ENCODE peak calls at places on chromosomes 3 and 15, in ten cellular contexts. G, M, X, Y, W, R, V, U, H and E are unnamed samples.

GRCh38 chr15:73130830-73131229 is 78.6 kb downstream of the NEO1 start:
- DNase-seq in G (no peak), M (no peak), V (no peak), U (no peak), H (no peak), W (no peak), X (no peak), Y (no peak), R (no peak), E (no peak)

GRCh38 chr15:33968224-33968623 is at the start of gene CHRM5:
- DNase-seq in U (no peak), X (no peak), G (no peak), R (no peak), H (no peak), V (no peak), Y (no peak), M (no peak), W (no peak), E (no peak)

GRCh38 chr15:90465140-90465929 is 64.4 kb upstream of the CRTC3 start:
- DNase-seq in X (no peak), Y (no peak), G (peak), H (no peak), W (no peak), M (no peak), R (no peak), U (no peak), V (no peak), E (no peak)

GRCh38 chr3:134898315-134898714 is 103.3 kb downstream of the EPHB1 start:
- DNase-seq in Y (no peak), W (no peak), X (no peak), U (no peak), V (no peak), H (no peak), M (no peak), G (no peak), R (no peak), E (no peak)

GRCh38 chr15:28876131-28876844 is 9.5 kb upstream of the APBA2 start:
- DNase-seq in W (no peak), R (no peak), M (no peak), G (no peak), X (no peak), V (no peak), Y (no peak), H (no peak), U (no peak), E (no peak)

GRCh38 chr3:113496924-113497323 is 18.0 kb downstream of the SPICE1 start:
- DNase-seq in V (no peak), Y (no peak), M (no peak), G (peak), W (no peak), X (no peak), U (no peak), H (no peak), R (no peak), E (no peak)

GRCh38 chr3:112734718-112735350 is 93.9 kb upstream of the CCDC80 start:
- DNase-seq in W (peak), R (peak), V (peak), G (peak), M (peak), X (peak), H (peak), U (no peak), Y (peak), E (peak)

GRCh38 chr3:9351709-9352126 is 11.1 kb upstream of the THUMPD3 start:
- DNase-seq in W (no peak), V (no peak), G (no peak), H (no peak), M (no peak), Y (no peak), R (no peak), X (no peak), U (no peak), E (no peak)

GRCh38 chr3:137514853-137515252 is 249.3 kb upstream of the SOX14 start:
- DNase-seq in U (no peak), G (no peak), X (no peak), M (no peak), R (no peak), V (no peak), W (no peak), H (no peak), Y (no peak), E (no peak)

GRCh38 chr3:15317164-15317477 is 15.3 kb downstream of the SH3BP5 start:
- DNase-seq in V (peak), X (peak), M (peak), G (peak), R (no peak), Y (no peak), W (no peak), H (no peak), U (no peak), E (no peak)

GRCh38 chr15:50562735-50563640 is 16.5 kb upstream of the USP50 start:
- DNase-seq in U (no peak), H (no peak), M (no peak), V (no peak), W (no peak), R (no peak), Y (no peak), X (no peak), G (peak), E (no peak)

GRCh38 chr3:167564612-167565011 is 89.1 kb downstream of the WDR49 start:
- DNase-seq in U (no peak), Y (no peak), R (no peak), G (no peak), M (no peak), H (no peak), X (no peak), W (no peak), V (no peak), E (no peak)

GRCh38 chr3:123620338-123620737 is 35.5 kb upstream of the HACD2 start:
- DNase-seq in W (no peak), R (no peak), M (no peak), Y (no peak), H (no peak), X (peak), U (peak), G (peak), V (no peak), E (no peak)
- TF ChIP-seq POLR2A in W (no peak), R (no peak), M (no peak), Y (no peak), H (no peak), X (no peak), U (no peak), G (peak), V (no peak), E (no peak)

DNA sequence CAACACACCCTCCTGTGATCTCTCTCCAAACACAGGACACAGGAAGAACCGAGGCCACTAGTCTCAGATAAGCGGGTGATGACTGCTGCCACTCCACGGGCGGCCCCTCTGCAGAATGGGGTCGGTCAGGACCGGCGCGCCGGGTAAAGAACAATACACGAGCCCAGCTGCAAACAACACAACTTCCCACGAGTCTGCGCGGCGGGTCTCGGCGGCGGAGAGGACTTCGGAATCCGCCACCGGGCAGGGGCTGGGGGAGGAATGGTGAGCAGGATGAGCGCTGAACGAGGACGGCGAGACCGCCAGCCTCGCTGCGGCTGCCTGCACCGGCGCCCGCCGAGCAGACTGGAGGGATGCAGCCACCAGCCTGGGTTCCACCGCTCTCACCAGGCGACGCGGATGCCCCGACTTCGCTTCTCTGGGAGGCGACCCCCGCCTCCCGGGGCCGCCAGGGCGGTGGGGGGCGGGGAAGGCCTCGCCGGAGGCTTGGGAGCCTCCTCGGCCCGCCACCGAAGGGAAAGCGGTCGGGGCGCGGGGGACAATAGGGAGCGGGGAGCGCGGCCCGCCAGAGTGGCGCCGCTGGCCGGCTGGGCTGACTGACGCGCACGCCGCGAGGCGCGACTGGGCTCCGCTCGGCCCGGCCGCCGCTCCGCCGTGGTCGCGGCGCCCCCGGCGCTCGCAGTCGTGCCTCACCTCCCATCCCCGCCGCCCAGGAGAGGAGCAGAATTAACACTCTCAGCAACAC is 548 bp downstream of the ADAM10 start:
- DNase-seq in Y (peak), G (no peak), M (peak), V (peak), X (peak), H (peak), R (peak), U (peak), W (no peak), E (peak)
- TF ChIP-seq POLR2A in Y (no peak), G (peak), M (peak), V (no peak), X (no peak), H (no peak), R (no peak), U (peak), W (no peak), E (no peak)

DNA sequence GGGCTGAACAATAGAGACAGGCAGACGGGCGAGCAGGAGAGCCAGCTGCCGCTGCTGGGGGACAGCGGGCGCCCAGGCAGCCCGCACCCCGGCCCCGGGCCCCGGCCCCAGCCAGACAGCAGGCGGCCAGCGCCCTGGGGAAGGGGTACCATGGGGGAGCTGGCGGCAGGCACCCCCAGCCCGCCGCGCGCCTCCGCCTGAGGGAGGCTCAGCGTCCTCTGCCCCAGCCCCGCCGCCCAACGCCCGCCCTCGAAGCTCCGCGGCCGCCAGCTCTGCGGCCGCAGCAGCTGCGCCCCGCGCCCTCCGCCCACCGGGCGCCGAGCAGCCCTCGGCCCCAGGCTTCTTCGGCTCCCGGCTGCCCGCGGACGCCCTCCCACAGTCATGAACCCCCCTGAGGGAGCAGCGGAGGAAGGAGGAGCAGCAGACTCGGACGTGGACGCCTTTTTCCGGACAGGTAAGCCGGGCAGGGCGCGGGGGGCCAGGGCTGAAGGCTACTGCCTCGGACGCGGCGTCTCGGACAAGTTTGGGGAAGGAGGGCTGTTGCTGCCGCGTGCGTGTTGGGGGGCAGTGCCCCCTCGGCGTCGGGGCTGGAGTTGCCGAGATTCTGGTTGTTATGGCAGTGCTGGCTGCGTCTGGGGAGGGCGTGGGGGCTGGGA is 41.6 kb upstream of the ROPN1 start:
- DNase-seq in M (peak), U (no peak), R (peak), W (no peak), G (no peak), Y (no peak), V (no peak), H (peak), X (no peak), E (no peak)
- TF ChIP-seq POLR2A in M (no peak), U (no peak), R (no peak), W (no peak), G (no peak), Y (no peak), V (no peak), H (peak), X (no peak), E (no peak)

GRCh38 chr15:101066501-101067408 is 147.6 kb downstream of the LRRK1 start:
- DNase-seq in X (no peak), W (no peak), H (no peak), V (no peak), R (no peak), G (no peak), Y (no peak), U (no peak), M (peak), E (no peak)

GRCh38 chr15:101068961-101069734 is 150.0 kb downstream of the LRRK1 start:
- DNase-seq in X (peak), V (no peak), G (peak), W (no peak), H (no peak), U (no peak), R (no peak), M (peak), Y (no peak), E (no peak)

GRCh38 chr15:101070024-101070423 is 150.9 kb downstream of the LRRK1 start:
- DNase-seq in V (no peak), W (no peak), Y (no peak), G (no peak), X (no peak), R (no peak), U (no peak), M (no peak), H (no peak), E (no peak)

GRCh38 chr15:101067660-101068522 is 148.7 kb downstream of the LRRK1 start:
- DNase-seq in U (no peak), G (peak), W (no peak), Y (no peak), V (no peak), M (peak), R (no peak), H (no peak), X (no peak), E (no peak)

GRCh38 chr15:101068523-101068960 is 149.4 kb downstream of the LRRK1 start:
- DNase-seq in Y (no peak), H (no peak), G (peak), M (peak), V (no peak), W (no peak), X (no peak), R (no peak), U (no peak), E (no peak)
- TF ChIP-seq POLR2A in Y (no peak), H (no peak), G (no peak), M (no peak), V (no peak), W (no peak), X (no peak), R (no peak), U (no peak), E (no peak)